ENCODE peak calls at places on chromosomes 12 and 14, in seven cellular contexts. One of them, this sample, is unnamed.

GRCh38 chr12:106425061-106425706 is 67.6 kb downstream of the POLR3B start:
- DNase-seq in neuronal stem cell: no peak
- DNase-seq in GM23338: peak
- DNase-seq in IMR-90: no peak
- DNase-seq in K562: no peak
- DNase-seq in H9: no peak
- DNase-seq in GM23248: no peak
- DNase-seq in this sample: no peak

GRCh38 chr14:68143341-68143807 is 323.8 kb downstream of the RAD51B start:
- DNase-seq in neuronal stem cell: no peak
- DNase-seq in GM23338: no peak
- DNase-seq in IMR-90: peak
- DNase-seq in K562: no peak
- DNase-seq in H9: no peak
- DNase-seq in GM23248: peak
- DNase-seq in this sample: no peak

GRCh38 chr12:15538881-15539280 is 216.6 kb downstream of the PTPRO start:
- DNase-seq in neuronal stem cell: no peak
- DNase-seq in GM23338: no peak
- DNase-seq in IMR-90: no peak
- DNase-seq in K562: no peak
- DNase-seq in H9: no peak
- DNase-seq in GM23248: peak
- DNase-seq in this sample: no peak

GRCh38 chr12:127509066-127509778 is 757.7 kb upstream of the TMEM132C start:
- DNase-seq in neuronal stem cell: no peak
- DNase-seq in GM23338: no peak
- DNase-seq in IMR-90: peak
- DNase-seq in K562: no peak
- DNase-seq in H9: no peak
- DNase-seq in GM23248: peak
- DNase-seq in this sample: no peak

GRCh38 chr12:15856097-15856982 is 25.8 kb upstream of the STRAP start:
- DNase-seq in neuronal stem cell: peak
- DNase-seq in GM23338: peak
- DNase-seq in IMR-90: peak
- DNase-seq in K562: peak
- DNase-seq in H9: no peak
- DNase-seq in GM23248: peak
- DNase-seq in this sample: peak

GRCh38 chr12:56102683-56103065 is 1.7 kb upstream of the PA2G4 start:
- DNase-seq in neuronal stem cell: no peak
- DNase-seq in GM23338: no peak
- DNase-seq in IMR-90: no peak
- DNase-seq in K562: no peak
- DNase-seq in H9: no peak
- DNase-seq in GM23248: no peak
- DNase-seq in this sample: no peak

GRCh38 chr12:106197906-106198623 is 49.8 kb downstream of the CKAP4 start:
- DNase-seq in neuronal stem cell: no peak
- DNase-seq in GM23338: no peak
- DNase-seq in IMR-90: no peak
- DNase-seq in K562: no peak
- DNase-seq in H9: no peak
- DNase-seq in GM23248: peak
- DNase-seq in this sample: no peak

GRCh38 chr12:56601503-56601902 is 28.6 kb downstream of the BAZ2A start:
- DNase-seq in neuronal stem cell: no peak
- DNase-seq in GM23338: peak
- DNase-seq in IMR-90: no peak
- DNase-seq in K562: peak
- DNase-seq in H9: peak
- DNase-seq in GM23248: peak
- DNase-seq in this sample: no peak

GRCh38 chr12:90514325-90514724 is 440.7 kb downstream of the CCER1 start:
- DNase-seq in neuronal stem cell: no peak
- DNase-seq in GM23338: no peak
- DNase-seq in IMR-90: peak
- DNase-seq in K562: no peak
- DNase-seq in H9: no peak
- DNase-seq in GM23248: peak
- DNase-seq in this sample: no peak

GRCh38 chr14:67618617-67619063 is 1.1 kb upstream of the ARG2 start:
- DNase-seq in neuronal stem cell: peak
- DNase-seq in GM23338: peak
- DNase-seq in IMR-90: peak
- DNase-seq in K562: peak
- DNase-seq in H9: no peak
- DNase-seq in GM23248: peak
- DNase-seq in this sample: peak

GRCh38 chr12:120126635-120127005 is 10.1 kb upstream of the RAB35 start:
- DNase-seq in neuronal stem cell: no peak
- DNase-seq in GM23338: peak
- DNase-seq in IMR-90: peak
- DNase-seq in K562: no peak
- DNase-seq in H9: no peak
- DNase-seq in GM23248: peak
- DNase-seq in this sample: no peak

GRCh38 chr14:103548463-103549351 is 13.8 kb downstream of the BAG5 start:
- DNase-seq in neuronal stem cell: no peak
- DNase-seq in GM23338: no peak
- DNase-seq in IMR-90: no peak
- DNase-seq in K562: no peak
- DNase-seq in H9: no peak
- DNase-seq in GM23248: no peak
- DNase-seq in this sample: no peak

GRCh38 chr12:126903180-126903876 is 1363.6 kb upstream of the TMEM132C start:
- DNase-seq in neuronal stem cell: no peak
- DNase-seq in GM23338: no peak
- DNase-seq in IMR-90: no peak
- DNase-seq in K562: no peak
- DNase-seq in H9: no peak
- DNase-seq in GM23248: no peak
- DNase-seq in this sample: no peak

GRCh38 chr14:102826161-102826560 is 48.9 kb downstream of the TRAF3 start:
- DNase-seq in neuronal stem cell: no peak
- DNase-seq in GM23338: no peak
- DNase-seq in IMR-90: no peak
- DNase-seq in K562: no peak
- DNase-seq in H9: no peak
- DNase-seq in GM23248: no peak
- DNase-seq in this sample: no peak

GRCh38 chr14:65483647-65484046 is 71.1 kb downstream of the FUT8 start:
- DNase-seq in neuronal stem cell: no peak
- DNase-seq in GM23338: no peak
- DNase-seq in IMR-90: peak
- DNase-seq in K562: no peak
- DNase-seq in H9: no peak
- DNase-seq in GM23248: peak
- DNase-seq in this sample: no peak

GRCh38 chr12:64059685-64060084 is 162.4 kb downstream of the KICS2 start:
- DNase-seq in neuronal stem cell: no peak
- DNase-seq in GM23338: no peak
- DNase-seq in IMR-90: no peak
- DNase-seq in K562: no peak
- DNase-seq in H9: no peak
- DNase-seq in GM23248: peak
- DNase-seq in this sample: no peak

GRCh38 chr14:79961197-79961596 is 250.1 kb downstream of the DIO2 start:
- DNase-seq in neuronal stem cell: no peak
- DNase-seq in GM23338: no peak
- DNase-seq in IMR-90: no peak
- DNase-seq in K562: no peak
- DNase-seq in H9: no peak
- DNase-seq in GM23248: no peak
- DNase-seq in this sample: no peak

GRCh38 chr12:105547786-105548185 is 217.3 kb downstream of the C12orf75 start:
- DNase-seq in neuronal stem cell: no peak
- DNase-seq in GM23338: no peak
- DNase-seq in IMR-90: no peak
- DNase-seq in K562: no peak
- DNase-seq in H9: no peak
- DNase-seq in GM23248: no peak
- DNase-seq in this sample: peak

GRCh38 chr14:104547310-104547997 is 32.1 kb upstream of the C14orf180 start:
- DNase-seq in neuronal stem cell: no peak
- DNase-seq in GM23338: no peak
- DNase-seq in IMR-90: no peak
- DNase-seq in K562: no peak
- DNase-seq in H9: no peak
- DNase-seq in GM23248: no peak
- DNase-seq in this sample: no peak

GRCh38 chr12:132489078-132489601 is 811 bp upstream of the FBRSL1 start:
- DNase-seq in neuronal stem cell: peak
- DNase-seq in GM23338: no peak
- DNase-seq in IMR-90: no peak
- DNase-seq in K562: peak
- DNase-seq in H9: no peak
- DNase-seq in GM23248: peak
- DNase-seq in this sample: no peak

GRCh38 chr12:131087991-131088700 is 134.4 kb downstream of the ADGRD1 start:
- DNase-seq in neuronal stem cell: no peak
- DNase-seq in GM23338: no peak
- DNase-seq in IMR-90: no peak
- DNase-seq in K562: no peak
- DNase-seq in H9: peak
- DNase-seq in GM23248: no peak
- DNase-seq in this sample: no peak
- H3K4me2 ChIP-seq in neuronal stem cell: no peak
- H3K4me2 ChIP-seq in GM23338: no peak
- H3K4me2 ChIP-seq in IMR-90: no peak
- H3K4me2 ChIP-seq in K562: no peak
- H3K4me2 ChIP-seq in H9: no peak
- H3K4me2 ChIP-seq in GM23248: no peak
- H3K4me2 ChIP-seq in this sample: no peak

DNA sequence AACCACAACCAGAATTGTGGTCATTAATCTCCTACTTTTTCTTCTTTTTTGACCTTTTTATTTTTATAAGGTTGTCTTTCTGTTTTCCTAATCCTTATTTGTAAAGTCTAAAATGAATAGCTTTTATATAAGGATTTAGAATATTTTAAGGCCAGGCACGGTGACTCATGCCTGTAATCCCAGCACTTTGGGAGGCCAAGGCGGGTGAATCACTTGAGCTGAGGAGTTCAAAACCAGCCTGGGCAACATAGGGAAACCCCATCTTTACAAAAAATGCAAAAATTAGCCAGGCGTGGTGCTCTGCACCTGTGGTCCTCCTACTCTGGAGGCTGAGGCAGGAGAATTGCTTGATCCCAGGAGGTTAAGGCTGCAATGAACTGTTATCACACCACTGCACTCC is 55.1 kb downstream of the IFT81 start:
- DNase-seq in neuronal stem cell: no peak
- DNase-seq in GM23338: no peak
- DNase-seq in IMR-90: peak
- DNase-seq in K562: no peak
- DNase-seq in H9: no peak
- DNase-seq in GM23248: peak
- DNase-seq in this sample: no peak
- H3K4me2 ChIP-seq in neuronal stem cell: no peak
- H3K4me2 ChIP-seq in GM23338: no peak
- H3K4me2 ChIP-seq in IMR-90: peak
- H3K4me2 ChIP-seq in K562: no peak
- H3K4me2 ChIP-seq in H9: no peak
- H3K4me2 ChIP-seq in GM23248: no peak
- H3K4me2 ChIP-seq in this sample: no peak

GRCh38 chr12:77485961-77486579 is 344.6 kb upstream of the NAV3 start:
- DNase-seq in neuronal stem cell: peak
- DNase-seq in GM23338: peak
- DNase-seq in IMR-90: no peak
- DNase-seq in K562: no peak
- DNase-seq in H9: no peak
- DNase-seq in GM23248: no peak
- DNase-seq in this sample: no peak
- H3K4me2 ChIP-seq in neuronal stem cell: no peak
- H3K4me2 ChIP-seq in GM23338: peak
- H3K4me2 ChIP-seq in IMR-90: no peak
- H3K4me2 ChIP-seq in K562: no peak
- H3K4me2 ChIP-seq in H9: no peak
- H3K4me2 ChIP-seq in GM23248: no peak
- H3K4me2 ChIP-seq in this sample: no peak

DNA sequence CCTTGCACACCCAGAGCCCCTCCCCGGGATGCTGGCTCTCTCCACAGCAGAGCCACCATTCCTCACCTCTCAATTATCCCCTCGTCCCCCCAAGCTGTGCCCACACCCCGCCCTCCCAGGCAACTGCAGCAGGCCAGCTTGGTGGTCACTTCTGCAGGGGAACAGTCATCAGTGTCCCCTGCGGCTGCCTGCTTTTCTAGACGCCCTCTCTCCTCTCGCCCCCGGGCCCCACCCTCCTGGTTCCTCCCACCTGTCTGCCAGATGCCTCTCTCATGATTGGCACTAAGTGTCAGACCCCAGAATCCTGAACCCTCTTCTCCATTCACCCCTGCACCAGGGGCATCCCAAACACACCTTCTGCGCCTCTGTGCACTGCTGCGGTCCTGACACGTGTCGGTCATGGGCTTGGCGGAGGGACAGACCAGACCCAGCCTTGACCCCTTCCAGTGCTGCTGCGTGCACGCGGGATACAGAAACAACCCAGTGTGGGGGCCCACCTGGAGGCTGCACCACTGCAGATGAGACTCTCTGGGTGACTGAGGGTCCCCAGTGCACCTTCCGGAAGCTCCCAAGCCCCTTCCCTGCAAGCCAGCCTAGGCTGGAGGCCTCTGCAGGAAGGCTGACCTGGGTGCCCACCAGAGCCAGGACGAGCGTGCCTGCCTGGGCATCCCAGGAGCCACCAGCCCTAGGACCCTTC is 99.5 kb downstream of the SETD3 start:
- DNase-seq in neuronal stem cell: no peak
- DNase-seq in GM23338: no peak
- DNase-seq in IMR-90: no peak
- DNase-seq in K562: no peak
- DNase-seq in H9: no peak
- DNase-seq in GM23248: no peak
- DNase-seq in this sample: no peak
- H3K4me2 ChIP-seq in neuronal stem cell: no peak
- H3K4me2 ChIP-seq in GM23338: no peak
- H3K4me2 ChIP-seq in IMR-90: no peak
- H3K4me2 ChIP-seq in K562: no peak
- H3K4me2 ChIP-seq in H9: no peak
- H3K4me2 ChIP-seq in GM23248: no peak
- H3K4me2 ChIP-seq in this sample: no peak

DNA sequence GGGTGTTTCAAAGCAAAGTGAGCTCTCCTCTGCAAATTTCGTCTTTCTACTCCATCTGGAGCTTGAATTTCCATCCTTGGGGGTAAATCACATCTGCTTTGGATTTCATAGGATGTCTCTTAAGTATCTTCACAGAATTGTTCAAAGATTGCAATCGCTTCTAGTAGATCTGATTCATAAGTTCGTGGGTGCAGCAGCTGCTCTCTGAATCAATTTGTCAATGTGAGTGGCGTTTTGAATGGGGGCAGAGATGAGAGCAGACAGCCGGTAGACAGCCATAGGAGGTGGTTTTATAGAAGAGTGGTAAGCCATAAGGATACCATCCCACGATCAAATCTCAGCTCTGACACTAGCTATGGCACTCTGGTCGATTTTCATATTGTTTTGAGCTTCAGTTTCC is 146.0 kb upstream of the RPH3A start:
- DNase-seq in neuronal stem cell: no peak
- DNase-seq in GM23338: no peak
- DNase-seq in IMR-90: no peak
- DNase-seq in K562: no peak
- DNase-seq in H9: no peak
- DNase-seq in GM23248: no peak
- DNase-seq in this sample: no peak
- H3K4me2 ChIP-seq in neuronal stem cell: no peak
- H3K4me2 ChIP-seq in GM23338: no peak
- H3K4me2 ChIP-seq in IMR-90: no peak
- H3K4me2 ChIP-seq in K562: no peak
- H3K4me2 ChIP-seq in H9: no peak
- H3K4me2 ChIP-seq in GM23248: no peak
- H3K4me2 ChIP-seq in this sample: no peak

GRCh38 chr12:43098766-43099550 is 453.0 kb downstream of the ADAMTS20 start:
- DNase-seq in neuronal stem cell: no peak
- DNase-seq in GM23338: no peak
- DNase-seq in IMR-90: peak
- DNase-seq in K562: no peak
- DNase-seq in H9: no peak
- DNase-seq in GM23248: peak
- DNase-seq in this sample: no peak
- H3K4me2 ChIP-seq in neuronal stem cell: no peak
- H3K4me2 ChIP-seq in GM23338: no peak
- H3K4me2 ChIP-seq in IMR-90: no peak
- H3K4me2 ChIP-seq in K562: no peak
- H3K4me2 ChIP-seq in H9: no peak
- H3K4me2 ChIP-seq in GM23248: peak
- H3K4me2 ChIP-seq in this sample: no peak

This sample was measured in PC-9.